ENCODE peak calls at places on chromosomes 7 and 10, in ten cellular contexts. V is Right ventricle myocardium inferior; Z is B cell; L is heart right ventricle; A is activated B cell treated with CpG ODN at 0.5 μM for 24 hours; J is stimulated activated naive CD8-positive, alpha-beta T cell treated with anti-CD3 and anti-CD28 coated beads, Interleukin-15, amount 100 ng/mL, for 72 hours; I is activated T-cell treated with anti-CD3 and anti-CD28 coated beads, Interleukin-2, amount 50 U/mL, for 72 hours; B is stimulated activated effector memory CD8-positive, alpha-beta T cell treated with anti-CD3 and anti-CD28 coated beads, Interleukin-12 subunit alpha, Interleukin-12 subunit beta, amount 100 ng/mL, for 72 hours; U is naive thymus-derived CD8-positive, alpha-beta T cell; F is aorta. G is an unnamed sample.
A peak's percentile ranks its signal among the peaks of the same experiment; 100 is the strongest.

GRCh38 chr10:52775132-52775647 is 2.6 kb upstream of the MBL2 start:
- ATAC-seq in J (no peak), Z (no peak), I (no peak), L (no peak), A (no peak), F (no peak), B (no peak), U (no peak), V (no peak), G (no peak)

GRCh38 chr10:110044681-110045080 is 36.9 kb downstream of the ADD3 start:
- ATAC-seq in I (peak; percentile 53), U (no peak), B (peak; percentile 54), F (no peak), L (no peak), J (no peak), Z (no peak), A (no peak), V (no peak), G (no peak)

GRCh38 chr10:76882245-76882644 is 755.4 kb downstream of the KCNMA1 start:
- ATAC-seq in V (peak; percentile 53), A (peak; percentile 91), Z (peak; percentile 89), J (peak; percentile 53), I (peak; percentile 43), F (no peak), U (no peak), B (peak; percentile 73), L (peak; percentile 43), G (no peak)

GRCh38 chr10:106765355-106765754 is 399.2 kb downstream of the SORCS1 start:
- ATAC-seq in A (no peak), V (no peak), F (no peak), J (no peak), U (no peak), B (no peak), Z (no peak), I (no peak), L (no peak), G (no peak)

GRCh38 chr10:99484626-99485581 is 47.8 kb upstream of the NKX2-3 start:
- ATAC-seq in L (no peak), I (no peak), U (no peak), Z (no peak), A (no peak), F (no peak), B (no peak), J (no peak), V (no peak), G (no peak)

GRCh38 chr10:116557305-116557880 is 11.7 kb downstream of the PNLIP start:
- ATAC-seq in Z (no peak), L (no peak), F (no peak), V (no peak), B (no peak), J (no peak), A (no peak), U (no peak), I (no peak), G (no peak)

GRCh38 chr7:22694597-22695207 is 32.3 kb upstream of the IL6 start:
- ATAC-seq in L (no peak), A (peak; percentile 42), F (no peak), B (peak; percentile 29), Z (peak; percentile 60), U (no peak), I (no peak), V (no peak), J (peak; percentile 72), G (no peak)

GRCh38 chr7:55121249-55121648 is 102.4 kb downstream of the EGFR start:
- ATAC-seq in J (no peak), V (peak; percentile 13), I (no peak), U (no peak), F (peak; percentile 26), Z (no peak), A (no peak), L (peak; percentile 3), B (no peak), G (peak; percentile 14)